ENCODE peak calls at places on chromosomes 11 and 22, in six cellular contexts. One of them, this sample, is unnamed.

GRCh38 chr11:110752890-110753289 is 40.7 kb upstream of the ARHGAP20 start:
- DNase-seq in frontal cortex: no peak
- DNase-seq in Kasumi-1: no peak
- DNase-seq in NCI-H2171: no peak
- DNase-seq in PC-9: no peak
- DNase-seq in amygdala: no peak
- DNase-seq in this sample: no peak

GRCh38 chr11:12455938-12456337 is 78.6 kb downstream of the PARVA start:
- DNase-seq in frontal cortex: no peak
- DNase-seq in Kasumi-1: no peak
- DNase-seq in NCI-H2171: no peak
- DNase-seq in PC-9: no peak
- DNase-seq in amygdala: no peak
- DNase-seq in this sample: no peak

GRCh38 chr11:3722100-3722499 is 50.9 kb upstream of the CHRNA10 start:
- DNase-seq in frontal cortex: no peak
- DNase-seq in Kasumi-1: no peak
- DNase-seq in NCI-H2171: no peak
- DNase-seq in PC-9: no peak
- DNase-seq in amygdala: no peak
- DNase-seq in this sample: no peak

GRCh38 chr11:57353461-57354251 is 15.5 kb downstream of the P2RX3 start:
- DNase-seq in frontal cortex: no peak
- DNase-seq in Kasumi-1: no peak
- DNase-seq in NCI-H2171: no peak
- DNase-seq in PC-9: no peak
- DNase-seq in amygdala: no peak
- DNase-seq in this sample: no peak

GRCh38 chr11:125933030-125933813 is 12.6 kb upstream of the VSIG10L2 start:
- DNase-seq in frontal cortex: no peak
- DNase-seq in Kasumi-1: no peak
- DNase-seq in NCI-H2171: no peak
- DNase-seq in PC-9: no peak
- DNase-seq in amygdala: no peak
- DNase-seq in this sample: no peak

GRCh38 chr11:115912484-115912945 is 408.3 kb upstream of the CADM1 start:
- DNase-seq in frontal cortex: no peak
- DNase-seq in Kasumi-1: no peak
- DNase-seq in NCI-H2171: peak; percentile 35
- DNase-seq in PC-9: no peak
- DNase-seq in amygdala: no peak
- DNase-seq in this sample: no peak

GRCh38 chr11:10050561-10050960 is 243.5 kb downstream of the SBF2 start:
- DNase-seq in frontal cortex: no peak
- DNase-seq in Kasumi-1: no peak
- DNase-seq in NCI-H2171: no peak
- DNase-seq in PC-9: no peak
- DNase-seq in amygdala: no peak
- DNase-seq in this sample: no peak

GRCh38 chr22:28909375-28909774 is 26.0 kb downstream of the ZNRF3 start:
- DNase-seq in frontal cortex: no peak
- DNase-seq in Kasumi-1: no peak
- DNase-seq in NCI-H2171: no peak
- DNase-seq in PC-9: no peak
- DNase-seq in amygdala: no peak
- DNase-seq in this sample: no peak

GRCh38 chr22:23079240-23079768 is 9.0 kb downstream of the GNAZ start:
- DNase-seq in frontal cortex: no peak
- DNase-seq in Kasumi-1: no peak
- DNase-seq in NCI-H2171: no peak
- DNase-seq in PC-9: no peak
- DNase-seq in amygdala: no peak
- DNase-seq in this sample: no peak

GRCh38 chr22:43857367-43857766 is 4.9 kb downstream of the SULT4A1 start:
- DNase-seq in frontal cortex: no peak
- DNase-seq in Kasumi-1: no peak
- DNase-seq in NCI-H2171: no peak
- DNase-seq in PC-9: no peak
- DNase-seq in amygdala: no peak
- DNase-seq in this sample: no peak

GRCh38 chr11:122323754-122324421 is 207.9 kb upstream of the BLID start:
- DNase-seq in frontal cortex: no peak
- DNase-seq in Kasumi-1: no peak
- DNase-seq in NCI-H2171: no peak
- DNase-seq in PC-9: no peak
- DNase-seq in amygdala: no peak
- DNase-seq in this sample: no peak

GRCh38 chr11:63920870-63921417 is 4.0 kb upstream of the RCOR2 start:
- DNase-seq in frontal cortex: no peak
- DNase-seq in Kasumi-1: no peak
- DNase-seq in NCI-H2171: no peak
- DNase-seq in PC-9: no peak
- DNase-seq in amygdala: no peak
- DNase-seq in this sample: no peak

GRCh38 chr11:46446343-46446751 is 54.8 kb upstream of the CHRM4 start:
- DNase-seq in frontal cortex: no peak
- DNase-seq in Kasumi-1: no peak
- DNase-seq in NCI-H2171: no peak
- DNase-seq in PC-9: no peak
- DNase-seq in amygdala: no peak
- DNase-seq in this sample: no peak

GRCh38 chr22:38734203-38735100 is 21.3 kb downstream of the SUN2 start:
- DNase-seq in frontal cortex: no peak
- DNase-seq in Kasumi-1: no peak
- DNase-seq in NCI-H2171: no peak
- DNase-seq in PC-9: no peak
- DNase-seq in amygdala: no peak
- DNase-seq in this sample: no peak

GRCh38 chr11:12769834-12770345 is 95.7 kb downstream of the TEAD1 start:
- DNase-seq in frontal cortex: no peak
- DNase-seq in Kasumi-1: no peak
- DNase-seq in NCI-H2171: no peak
- DNase-seq in PC-9: peak; percentile 31
- DNase-seq in amygdala: no peak
- DNase-seq in this sample: no peak

GRCh38 chr22:41561335-41561734 is 525 bp downstream of the CSDC2 start:
- DNase-seq in frontal cortex: no peak
- DNase-seq in Kasumi-1: no peak
- DNase-seq in NCI-H2171: no peak
- DNase-seq in PC-9: no peak
- DNase-seq in amygdala: no peak
- DNase-seq in this sample: no peak

GRCh38 chr11:84289381-84289906 is 1003.3 kb upstream of the CCDC90B start:
- DNase-seq in frontal cortex: no peak
- DNase-seq in Kasumi-1: no peak
- DNase-seq in NCI-H2171: no peak
- DNase-seq in PC-9: no peak
- DNase-seq in amygdala: no peak
- DNase-seq in this sample: no peak

GRCh38 chr11:10920205-10920604 is 62.4 kb upstream of the ZBED5 start:
- DNase-seq in frontal cortex: no peak
- DNase-seq in Kasumi-1: peak; percentile 60
- DNase-seq in NCI-H2171: no peak
- DNase-seq in PC-9: no peak
- DNase-seq in amygdala: no peak
- DNase-seq in this sample: no peak

GRCh38 chr11:82191690-82192089 is 542.0 kb downstream of the FAM181B start:
- DNase-seq in frontal cortex: no peak
- DNase-seq in Kasumi-1: no peak
- DNase-seq in NCI-H2171: no peak
- DNase-seq in PC-9: no peak
- DNase-seq in amygdala: no peak
- DNase-seq in this sample: no peak

GRCh38 chr11:126628790-126629621 is 273.5 kb downstream of the ST3GAL4 start:
- DNase-seq in frontal cortex: peak; percentile 49
- DNase-seq in Kasumi-1: no peak
- DNase-seq in NCI-H2171: peak; percentile 68
- DNase-seq in PC-9: no peak
- DNase-seq in amygdala: peak; percentile 66
- DNase-seq in this sample: no peak

GRCh38 chr11:82995276-82995675 is 76.4 kb downstream of the RAB30 start:
- DNase-seq in frontal cortex: no peak
- DNase-seq in Kasumi-1: no peak
- DNase-seq in NCI-H2171: no peak
- DNase-seq in PC-9: no peak
- DNase-seq in amygdala: no peak
- DNase-seq in this sample: no peak

GRCh38 chr11:68127791-68128681 is 6.8 kb upstream of the CHKA start:
- DNase-seq in frontal cortex: peak; percentile 77
- DNase-seq in Kasumi-1: no peak
- DNase-seq in NCI-H2171: no peak
- DNase-seq in PC-9: peak; percentile 95
- DNase-seq in amygdala: peak; percentile 46
- DNase-seq in this sample: no peak

GRCh38 chr11:119266063-119266462 is 50.9 kb downstream of the MCAM start:
- DNase-seq in frontal cortex: no peak
- DNase-seq in Kasumi-1: no peak
- DNase-seq in NCI-H2171: no peak
- DNase-seq in PC-9: no peak
- DNase-seq in amygdala: no peak
- DNase-seq in this sample: no peak

GRCh38 chr11:45560935-45561330 is 104.5 kb downstream of the CHST1 start:
- DNase-seq in frontal cortex: no peak
- DNase-seq in Kasumi-1: no peak
- DNase-seq in NCI-H2171: peak; percentile 43
- DNase-seq in PC-9: no peak
- DNase-seq in amygdala: no peak
- DNase-seq in this sample: no peak

GRCh38 chr11:120714448-120714847 is 202.9 kb downstream of the GRIK4 start:
- DNase-seq in frontal cortex: no peak
- DNase-seq in Kasumi-1: no peak
- DNase-seq in NCI-H2171: no peak
- DNase-seq in PC-9: no peak
- DNase-seq in amygdala: no peak
- DNase-seq in this sample: no peak

GRCh38 chr11:47289856-47290255 is 19.9 kb downstream of the MADD start:
- DNase-seq in frontal cortex: no peak
- DNase-seq in Kasumi-1: no peak
- DNase-seq in NCI-H2171: no peak
- DNase-seq in PC-9: no peak
- DNase-seq in amygdala: no peak
- DNase-seq in this sample: no peak

GRCh38 chr11:42338056-42338455 is 878.6 kb upstream of the LRRC4C start:
- DNase-seq in frontal cortex: no peak
- DNase-seq in Kasumi-1: no peak
- DNase-seq in NCI-H2171: no peak
- DNase-seq in PC-9: no peak
- DNase-seq in amygdala: no peak
- DNase-seq in this sample: no peak

GRCh38 chr11:58731819-58732218 is at the start of gene GLYAT:
- DNase-seq in frontal cortex: no peak
- DNase-seq in Kasumi-1: no peak
- DNase-seq in NCI-H2171: no peak
- DNase-seq in PC-9: no peak
- DNase-seq in amygdala: no peak
- DNase-seq in this sample: no peak

GRCh38 chr11:127675602-127676001 is 675.0 kb upstream of the KIRREL3 start:
- DNase-seq in frontal cortex: no peak
- DNase-seq in Kasumi-1: no peak
- DNase-seq in NCI-H2171: no peak
- DNase-seq in PC-9: no peak
- DNase-seq in amygdala: no peak
- DNase-seq in this sample: no peak

GRCh38 chr11:21774212-21774611 is 418.7 kb upstream of the ANO5 start:
- DNase-seq in frontal cortex: no peak
- DNase-seq in Kasumi-1: no peak
- DNase-seq in NCI-H2171: no peak
- DNase-seq in PC-9: no peak
- DNase-seq in amygdala: no peak
- DNase-seq in this sample: no peak

GRCh38 chr11:129862123-129862522 is 33.3 kb downstream of the NFRKB start:
- DNase-seq in frontal cortex: no peak
- DNase-seq in Kasumi-1: no peak
- DNase-seq in NCI-H2171: no peak
- DNase-seq in PC-9: peak; percentile 35
- DNase-seq in amygdala: no peak
- DNase-seq in this sample: no peak

GRCh38 chr11:12381875-12382274 is 4.5 kb downstream of the PARVA start:
- DNase-seq in frontal cortex: no peak
- DNase-seq in Kasumi-1: no peak
- DNase-seq in NCI-H2171: no peak
- DNase-seq in PC-9: no peak
- DNase-seq in amygdala: no peak
- DNase-seq in this sample: no peak

GRCh38 chr22:35150163-35151107 is 84.5 kb downstream of the ISX start:
- DNase-seq in frontal cortex: no peak
- DNase-seq in Kasumi-1: peak; percentile 65
- DNase-seq in NCI-H2171: peak; percentile 15
- DNase-seq in PC-9: peak; percentile 53
- DNase-seq in amygdala: peak; percentile 35
- DNase-seq in this sample: no peak

GRCh38 chr11:61172353-61172752 is 11.1 kb upstream of the VPS37C start:
- DNase-seq in frontal cortex: no peak
- DNase-seq in Kasumi-1: peak; percentile 14
- DNase-seq in NCI-H2171: no peak
- DNase-seq in PC-9: no peak
- DNase-seq in amygdala: no peak
- DNase-seq in this sample: no peak

GRCh38 chr22:21026783-21027692 is 5.3 kb downstream of the SLC7A4 start:
- DNase-seq in frontal cortex: no peak
- DNase-seq in Kasumi-1: no peak
- DNase-seq in NCI-H2171: peak; percentile 67
- DNase-seq in PC-9: peak; percentile 14
- DNase-seq in amygdala: no peak
- DNase-seq in this sample: peak; percentile 89

GRCh38 chr11:76671626-76672309 is 1.2 kb upstream of the LRRC32 start:
- DNase-seq in frontal cortex: no peak
- DNase-seq in Kasumi-1: no peak
- DNase-seq in NCI-H2171: no peak
- DNase-seq in PC-9: no peak
- DNase-seq in amygdala: no peak
- DNase-seq in this sample: no peak

GRCh38 chr11:121863126-121863525 is 252.9 kb downstream of the BLID start:
- DNase-seq in frontal cortex: no peak
- DNase-seq in Kasumi-1: no peak
- DNase-seq in NCI-H2171: no peak
- DNase-seq in PC-9: no peak
- DNase-seq in amygdala: no peak
- DNase-seq in this sample: no peak

This sample was measured in D721Med.